ENCODE peak calls at places on chromosomes 13 and 19, in seven cellular contexts. Q, K, E, D, N, W and Z are unnamed samples.

GRCh38 chr19:19269952-19270694 is 3.0 kb downstream of the TM6SF2 start:
- DNase-seq in N (no peak), E (no peak), K (no peak), Q (no peak), W (no peak), D (no peak), Z (no peak)

GRCh38 chr19:44719262-44719701 is 20.3 kb downstream of the CEACAM16 start:
- DNase-seq in N (no peak), D (no peak), E (no peak), K (no peak), W (no peak), Q (no peak), Z (no peak)

GRCh38 chr13:88895261-88895941 is 1224.2 kb downstream of the SLITRK5 start:
- DNase-seq in W (no peak), Q (no peak), N (no peak), E (no peak), D (no peak), K (no peak), Z (no peak)

GRCh38 chr19:28553005-28553404 is 659.9 kb downstream of the UQCRFS1 start:
- DNase-seq in N (no peak), K (no peak), W (no peak), E (no peak), Q (no peak), D (no peak), Z (no peak)

GRCh38 chr19:13839193-13839937 is 37.6 kb upstream of the NANOS3 start:
- DNase-seq in E (no peak), K (peak; percentile 80), W (peak; percentile 90), N (peak; percentile 90), D (peak; percentile 95), Q (peak; percentile 90), Z (peak; percentile 82)

GRCh38 chr13:50512602-50513527 is 330.6 kb downstream of the DLEU7 start:
- DNase-seq in D (peak; percentile 66), Q (peak; percentile 65), W (peak; percentile 65), K (peak; percentile 10), E (peak; percentile 32), N (peak; percentile 48), Z (peak; percentile 58)

GRCh38 chr19:45164577-45165335 is 4.0 kb upstream of the NKPD1 start:
- DNase-seq in Q (peak; percentile 37), W (peak; percentile 76), D (peak; percentile 45), E (no peak), N (peak; percentile 82), K (peak; percentile 50), Z (peak; percentile 75)

GRCh38 chr19:47471733-47472457 is at the start of gene SLC8A2:
- DNase-seq in E (peak; percentile 40), D (peak; percentile 63), K (peak; percentile 53), W (no peak), Q (peak; percentile 64), N (peak; percentile 43), Z (peak; percentile 45)

GRCh38 chr19:43789029-43789428 is 8.3 kb upstream of the KCNN4 start:
- DNase-seq in E (no peak), W (no peak), K (no peak), Q (no peak), D (no peak), N (no peak), Z (no peak)

GRCh38 chr19:34996978-34997640 is 3.0 kb upstream of the GRAMD1A start:
- DNase-seq in K (no peak), W (no peak), N (no peak), E (no peak), Q (no peak), D (no peak), Z (no peak)

GRCh38 chr13:79907527-79907926 is 426.6 kb downstream of the NDFIP2 start:
- DNase-seq in E (no peak), Q (no peak), D (no peak), K (no peak), W (no peak), N (no peak), Z (no peak)

GRCh38 chr13:111270765-111271164 is 49.7 kb upstream of the TEX29 start:
- DNase-seq in D (no peak), K (no peak), Q (no peak), W (no peak), E (no peak), N (no peak), Z (no peak)